ENCODE peak calls at places on chromosomes 13 and 19, in seven cellular contexts. One of them, this sample, is unnamed.

GRCh38 chr19:641702-642101 is 2.0 kb downstream of the FGF22 start:
- DNase-seq in mesendoderm: no peak
- DNase-seq in tibial artery: no peak
- DNase-seq in stomach: no peak
- DNase-seq in GM12878: no peak
- DNase-seq in endodermal cell: no peak
- DNase-seq in iPS DF 6.9: no peak
- DNase-seq in this sample: no peak

GRCh38 chr19:2537544-2537943 is 61.6 kb downstream of the GADD45B start:
- DNase-seq in mesendoderm: no peak
- DNase-seq in tibial artery: no peak
- DNase-seq in stomach: no peak
- DNase-seq in GM12878: no peak
- DNase-seq in endodermal cell: no peak
- DNase-seq in iPS DF 6.9: no peak
- DNase-seq in this sample: no peak

GRCh38 chr19:543912-544608 is at the start of gene GZMM:
- DNase-seq in mesendoderm: no peak
- DNase-seq in tibial artery: no peak
- DNase-seq in stomach: no peak
- DNase-seq in GM12878: no peak
- DNase-seq in endodermal cell: peak
- DNase-seq in iPS DF 6.9: no peak
- DNase-seq in this sample: no peak

GRCh38 chr13:49220035-49220855 is at the start of gene MLNR:
- DNase-seq in mesendoderm: peak
- DNase-seq in tibial artery: no peak
- DNase-seq in stomach: no peak
- DNase-seq in GM12878: no peak
- DNase-seq in endodermal cell: peak
- DNase-seq in iPS DF 6.9: no peak
- DNase-seq in this sample: peak

GRCh38 chr13:102983496-102983895 is 82.7 kb downstream of the SLC10A2 start:
- DNase-seq in mesendoderm: no peak
- DNase-seq in tibial artery: no peak
- DNase-seq in stomach: no peak
- DNase-seq in GM12878: no peak
- DNase-seq in endodermal cell: no peak
- DNase-seq in iPS DF 6.9: no peak
- DNase-seq in this sample: no peak

GRCh38 chr13:84844473-84844872 is 954.7 kb downstream of the SLITRK6 start:
- DNase-seq in mesendoderm: peak
- DNase-seq in tibial artery: no peak
- DNase-seq in stomach: no peak
- DNase-seq in GM12878: no peak
- DNase-seq in endodermal cell: no peak
- DNase-seq in iPS DF 6.9: no peak
- DNase-seq in this sample: no peak

GRCh38 chr13:113338451-113338850 is 25.5 kb downstream of the GRTP1 start:
- DNase-seq in mesendoderm: no peak
- DNase-seq in tibial artery: no peak
- DNase-seq in stomach: no peak
- DNase-seq in GM12878: no peak
- DNase-seq in endodermal cell: no peak
- DNase-seq in iPS DF 6.9: no peak
- DNase-seq in this sample: no peak

GRCh38 chr19:35063940-35064818 is 22.7 kb downstream of the HPN start:
- DNase-seq in mesendoderm: no peak
- DNase-seq in tibial artery: no peak
- DNase-seq in stomach: no peak
- DNase-seq in GM12878: no peak
- DNase-seq in endodermal cell: no peak
- DNase-seq in iPS DF 6.9: no peak
- DNase-seq in this sample: no peak

GRCh38 chr13:47109028-47109427 is 212.2 kb upstream of the HTR2A start:
- DNase-seq in mesendoderm: no peak
- DNase-seq in tibial artery: no peak
- DNase-seq in stomach: peak
- DNase-seq in GM12878: no peak
- DNase-seq in endodermal cell: no peak
- DNase-seq in iPS DF 6.9: no peak
- DNase-seq in this sample: no peak

GRCh38 chr13:76769238-76769859 is 116.9 kb downstream of the KCTD12 start:
- DNase-seq in mesendoderm: no peak
- DNase-seq in tibial artery: no peak
- DNase-seq in stomach: no peak
- DNase-seq in GM12878: no peak
- DNase-seq in endodermal cell: no peak
- DNase-seq in iPS DF 6.9: no peak
- DNase-seq in this sample: no peak

GRCh38 chr19:8638078-8638619 is 7.7 kb downstream of the NFILZ start:
- DNase-seq in mesendoderm: no peak
- DNase-seq in tibial artery: no peak
- DNase-seq in stomach: peak
- DNase-seq in GM12878: no peak
- DNase-seq in endodermal cell: no peak
- DNase-seq in iPS DF 6.9: no peak
- DNase-seq in this sample: no peak

GRCh38 chr13:87975035-87975434 is 303.9 kb downstream of the SLITRK5 start:
- DNase-seq in mesendoderm: no peak
- DNase-seq in tibial artery: no peak
- DNase-seq in stomach: no peak
- DNase-seq in GM12878: no peak
- DNase-seq in endodermal cell: no peak
- DNase-seq in iPS DF 6.9: no peak
- DNase-seq in this sample: no peak

GRCh38 chr19:566403-566802 is 6.0 kb upstream of the BSG start:
- DNase-seq in mesendoderm: peak
- DNase-seq in tibial artery: no peak
- DNase-seq in stomach: no peak
- DNase-seq in GM12878: no peak
- DNase-seq in endodermal cell: no peak
- DNase-seq in iPS DF 6.9: no peak
- DNase-seq in this sample: no peak

GRCh38 chr19:32971012-32971595 is 654 bp downstream of the CEP89 start:
- DNase-seq in mesendoderm: no peak
- DNase-seq in tibial artery: no peak
- DNase-seq in stomach: no peak
- DNase-seq in GM12878: no peak
- DNase-seq in endodermal cell: no peak
- DNase-seq in iPS DF 6.9: no peak
- DNase-seq in this sample: no peak

GRCh38 chr13:67402546-67402945 is 172.4 kb upstream of the PCDH9 start:
- DNase-seq in mesendoderm: no peak
- DNase-seq in tibial artery: no peak
- DNase-seq in stomach: no peak
- DNase-seq in GM12878: no peak
- DNase-seq in endodermal cell: no peak
- DNase-seq in iPS DF 6.9: no peak
- DNase-seq in this sample: no peak

GRCh38 chr19:38039966-38040365 is 133.0 kb downstream of the SIPA1L3 start:
- DNase-seq in mesendoderm: no peak
- DNase-seq in tibial artery: no peak
- DNase-seq in stomach: no peak
- DNase-seq in GM12878: no peak
- DNase-seq in endodermal cell: no peak
- DNase-seq in iPS DF 6.9: no peak
- DNase-seq in this sample: no peak

GRCh38 chr13:100954430-100955361 is 280.1 kb upstream of the TMTC4 start:
- DNase-seq in mesendoderm: no peak
- DNase-seq in tibial artery: no peak
- DNase-seq in stomach: no peak
- DNase-seq in GM12878: no peak
- DNase-seq in endodermal cell: no peak
- DNase-seq in iPS DF 6.9: no peak
- DNase-seq in this sample: no peak

GRCh38 chr13:34926513-34926912 is 15.6 kb upstream of the NBEA start:
- DNase-seq in mesendoderm: peak
- DNase-seq in tibial artery: no peak
- DNase-seq in stomach: no peak
- DNase-seq in GM12878: no peak
- DNase-seq in endodermal cell: no peak
- DNase-seq in iPS DF 6.9: no peak
- DNase-seq in this sample: no peak

GRCh38 chr13:98466634-98467236 is 110.2 kb downstream of the STK24 start:
- DNase-seq in mesendoderm: peak
- DNase-seq in tibial artery: peak
- DNase-seq in stomach: no peak
- DNase-seq in GM12878: no peak
- DNase-seq in endodermal cell: peak
- DNase-seq in iPS DF 6.9: no peak
- DNase-seq in this sample: peak

GRCh38 chr19:58001895-58002369 is 688 bp downstream of the ZNF606 start:
- DNase-seq in mesendoderm: peak
- DNase-seq in tibial artery: no peak
- DNase-seq in stomach: no peak
- DNase-seq in GM12878: no peak
- DNase-seq in endodermal cell: no peak
- DNase-seq in iPS DF 6.9: no peak
- DNase-seq in this sample: no peak

GRCh38 chr13:24574847-24575246 is 62.3 kb upstream of the PARP4 start:
- DNase-seq in mesendoderm: no peak
- DNase-seq in tibial artery: no peak
- DNase-seq in stomach: no peak
- DNase-seq in GM12878: no peak
- DNase-seq in endodermal cell: no peak
- DNase-seq in iPS DF 6.9: no peak
- DNase-seq in this sample: no peak

GRCh38 chr19:9061879-9062278 is 25.0 kb upstream of the OR1M1 start:
- DNase-seq in mesendoderm: no peak
- DNase-seq in tibial artery: no peak
- DNase-seq in stomach: no peak
- DNase-seq in GM12878: no peak
- DNase-seq in endodermal cell: no peak
- DNase-seq in iPS DF 6.9: no peak
- DNase-seq in this sample: no peak

GRCh38 chr13:52450012-52450792 is at the start of gene VPS36:
- DNase-seq in mesendoderm: peak
- DNase-seq in tibial artery: peak
- DNase-seq in stomach: peak
- DNase-seq in GM12878: peak
- DNase-seq in endodermal cell: peak
- DNase-seq in iPS DF 6.9: peak
- DNase-seq in this sample: peak

GRCh38 chr19:5642204-5642603 is 19.3 kb downstream of the SAFB start:
- DNase-seq in mesendoderm: no peak
- DNase-seq in tibial artery: no peak
- DNase-seq in stomach: peak
- DNase-seq in GM12878: no peak
- DNase-seq in endodermal cell: no peak
- DNase-seq in iPS DF 6.9: no peak
- DNase-seq in this sample: no peak

GRCh38 chr13:110593430-110594130 is 21.8 kb upstream of the NAXD start:
- DNase-seq in mesendoderm: peak
- DNase-seq in tibial artery: no peak
- DNase-seq in stomach: no peak
- DNase-seq in GM12878: no peak
- DNase-seq in endodermal cell: peak
- DNase-seq in iPS DF 6.9: no peak
- DNase-seq in this sample: no peak

GRCh38 chr13:54091884-54092283 is 1063.3 kb downstream of the OLFM4 start:
- DNase-seq in mesendoderm: no peak
- DNase-seq in tibial artery: no peak
- DNase-seq in stomach: no peak
- DNase-seq in GM12878: no peak
- DNase-seq in endodermal cell: no peak
- DNase-seq in iPS DF 6.9: no peak
- DNase-seq in this sample: no peak

GRCh38 chr13:77554079-77554478 is 18.6 kb downstream of the SCEL start:
- DNase-seq in mesendoderm: no peak
- DNase-seq in tibial artery: no peak
- DNase-seq in stomach: no peak
- DNase-seq in GM12878: no peak
- DNase-seq in endodermal cell: no peak
- DNase-seq in iPS DF 6.9: no peak
- DNase-seq in this sample: no peak

GRCh38 chr13:46552302-46552680 is 679 bp upstream of the LRCH1 start:
- DNase-seq in mesendoderm: no peak
- DNase-seq in tibial artery: no peak
- DNase-seq in stomach: peak
- DNase-seq in GM12878: no peak
- DNase-seq in endodermal cell: peak
- DNase-seq in iPS DF 6.9: no peak
- DNase-seq in this sample: peak

GRCh38 chr19:17138937-17139598 is 63.5 kb downstream of the MYO9B start:
- DNase-seq in mesendoderm: no peak
- DNase-seq in tibial artery: no peak
- DNase-seq in stomach: peak
- DNase-seq in GM12878: no peak
- DNase-seq in endodermal cell: no peak
- DNase-seq in iPS DF 6.9: no peak
- DNase-seq in this sample: peak

GRCh38 chr13:79966502-79966901 is 374.4 kb downstream of the SPRY2 start:
- DNase-seq in mesendoderm: peak
- DNase-seq in tibial artery: no peak
- DNase-seq in stomach: no peak
- DNase-seq in GM12878: no peak
- DNase-seq in endodermal cell: peak
- DNase-seq in iPS DF 6.9: peak
- DNase-seq in this sample: no peak

GRCh38 chr13:75307370-75307984 is 174.5 kb downstream of the TBC1D4 start:
- DNase-seq in mesendoderm: no peak
- DNase-seq in tibial artery: no peak
- DNase-seq in stomach: no peak
- DNase-seq in GM12878: no peak
- DNase-seq in endodermal cell: no peak
- DNase-seq in iPS DF 6.9: no peak
- DNase-seq in this sample: no peak
- H3K27ac ChIP-seq in mesendoderm: no peak
- H3K27ac ChIP-seq in tibial artery: no peak
- H3K27ac ChIP-seq in stomach: no peak
- H3K27ac ChIP-seq in GM12878: no peak
- H3K27ac ChIP-seq in endodermal cell: no peak
- H3K27ac ChIP-seq in iPS DF 6.9: no peak
- H3K27ac ChIP-seq in this sample: no peak

GRCh38 chr13:43077906-43078305 is 54.5 kb downstream of the DNAJC15 start:
- DNase-seq in mesendoderm: peak
- DNase-seq in tibial artery: no peak
- DNase-seq in stomach: no peak
- DNase-seq in GM12878: no peak
- DNase-seq in endodermal cell: peak
- DNase-seq in iPS DF 6.9: no peak
- DNase-seq in this sample: no peak
- H3K4me3 ChIP-seq in mesendoderm: no peak
- H3K4me3 ChIP-seq in tibial artery: no peak
- H3K4me3 ChIP-seq in stomach: no peak
- H3K4me3 ChIP-seq in GM12878: no peak
- H3K4me3 ChIP-seq in endodermal cell: peak
- H3K4me3 ChIP-seq in iPS DF 6.9: no peak
- H3K4me3 ChIP-seq in this sample: no peak

GRCh38 chr19:19068659-19069509 is 5.1 kb downstream of the SLC25A42 start:
- DNase-seq in mesendoderm: no peak
- DNase-seq in tibial artery: no peak
- DNase-seq in stomach: no peak
- DNase-seq in GM12878: peak
- DNase-seq in endodermal cell: no peak
- DNase-seq in iPS DF 6.9: no peak
- DNase-seq in this sample: no peak
- H3K27ac ChIP-seq in mesendoderm: no peak
- H3K27ac ChIP-seq in tibial artery: peak
- H3K27ac ChIP-seq in stomach: no peak
- H3K27ac ChIP-seq in GM12878: peak
- H3K27ac ChIP-seq in endodermal cell: no peak
- H3K27ac ChIP-seq in iPS DF 6.9: no peak
- H3K27ac ChIP-seq in this sample: peak

GRCh38 chr13:72489751-72490150 is 237.7 kb downstream of the MZT1 start:
- DNase-seq in mesendoderm: no peak
- DNase-seq in tibial artery: no peak
- DNase-seq in stomach: no peak
- DNase-seq in GM12878: no peak
- DNase-seq in endodermal cell: no peak
- DNase-seq in iPS DF 6.9: no peak
- DNase-seq in this sample: no peak
- H3K4me3 ChIP-seq in mesendoderm: no peak
- H3K4me3 ChIP-seq in tibial artery: no peak
- H3K4me3 ChIP-seq in stomach: no peak
- H3K4me3 ChIP-seq in GM12878: no peak
- H3K4me3 ChIP-seq in endodermal cell: no peak
- H3K4me3 ChIP-seq in iPS DF 6.9: no peak
- H3K4me3 ChIP-seq in this sample: no peak